ENCODE peak calls at places on chromosomes 7 and 10, in eight cellular contexts. C is Peyer's patch, O is A549, G is fibroblast of mammary gland, J is mesothelial cell of epicardium, A is ovary, S is dorsolateral prefrontal cortex, D is progenitor cell of endocrine pancreas. R is an unnamed sample.

GRCh38 chr7:33251261-33251660 is 121.9 kb downstream of the BBS9 start:
- DNase-seq in A (no peak), J (no peak), O (no peak), S (no peak), C (no peak), G (peak; percentile 26), D (no peak), R (no peak)

GRCh38 chr7:99499356-99499712 is 747 bp downstream of the ZNF394 start:
- DNase-seq in C (no peak), J (no peak), D (no peak), G (peak; percentile 17), A (no peak), S (no peak), O (peak; percentile 30), R (no peak)

GRCh38 chr10:59363446-59363958 is 1.2 kb upstream of the FAM13C start:
- DNase-seq in A (no peak), C (no peak), O (no peak), S (no peak), G (no peak), J (no peak), D (no peak), R (no peak)

GRCh38 chr7:79787623-79788022 is 334.2 kb upstream of the MAGI2 start:
- DNase-seq in S (no peak), G (peak; percentile 35), A (no peak), C (no peak), O (no peak), J (no peak), D (no peak), R (no peak)

GRCh38 chr10:77833225-77833624 is 93.3 kb downstream of the DLG5 start:
- DNase-seq in J (no peak), C (no peak), S (no peak), D (no peak), A (no peak), G (no peak), O (no peak), R (no peak)

GRCh38 chr10:59905735-59906416 is 480 bp downstream of the CCDC6 start:
- DNase-seq in J (no peak), O (no peak), A (peak; percentile 49), G (peak; percentile 8), S (no peak), C (no peak), D (peak; percentile 12), R (no peak)

GRCh38 chr10:104334561-104334960 is 3.7 kb downstream of the ITPRIP start:
- DNase-seq in G (peak; percentile 15), D (no peak), J (no peak), O (no peak), C (no peak), A (no peak), S (no peak), R (no peak)

GRCh38 chr10:16787361-16787791 is 29.8 kb downstream of the RSU1 start:
- DNase-seq in D (no peak), O (no peak), G (no peak), A (no peak), C (no peak), J (no peak), S (no peak), R (peak; percentile 42)

GRCh38 chr7:5469375-5470166 is 45.9 kb upstream of the TNRC18 start:
- DNase-seq in D (no peak), O (no peak), G (no peak), A (no peak), J (no peak), S (no peak), C (no peak), R (no peak)

GRCh38 chr7:5470721-5471311 is 47.2 kb upstream of the TNRC18 start:
- DNase-seq in J (no peak), A (peak; percentile 56), S (peak; percentile 72), O (no peak), C (no peak), D (no peak), G (peak; percentile 27), R (no peak)

GRCh38 chr7:5470167-5470532 is 46.5 kb upstream of the TNRC18 start:
- DNase-seq in D (no peak), C (no peak), A (no peak), O (no peak), J (no peak), S (no peak), G (no peak), R (no peak)

GRCh38 chr7:5476001-5476400 is 52.4 kb upstream of the TNRC18 start:
- DNase-seq in C (no peak), O (no peak), A (no peak), D (no peak), S (no peak), G (no peak), J (no peak), R (no peak)

GRCh38 chr7:5472432-5473315 is 49.0 kb upstream of the TNRC18 start:
- DNase-seq in O (no peak), C (no peak), G (no peak), D (no peak), A (no peak), S (no peak), J (no peak), R (no peak)
- TF ChIP-seq CTCF in O (no peak), C (no peak), G (no peak), D (no peak), A (no peak), S (no peak), J (no peak), R (no peak)

GRCh38 chr7:157300406-157300770 is 36.4 kb upstream of the DNAJB6 start:
- DNase-seq in J (no peak), C (no peak), G (no peak), O (no peak), A (no peak), S (no peak), D (no peak), R (no peak)

GRCh38 chr7:157297071-157297638 is 39.6 kb upstream of the DNAJB6 start:
- DNase-seq in G (no peak), D (no peak), C (no peak), A (no peak), J (no peak), O (no peak), S (no peak), R (no peak)

GRCh38 chr7:157299317-157299612 is 37.5 kb upstream of the DNAJB6 start:
- DNase-seq in D (no peak), S (no peak), C (no peak), A (no peak), J (no peak), O (no peak), G (no peak), R (no peak)

GRCh38 chr7:157302314-157302711 is 34.5 kb upstream of the DNAJB6 start:
- DNase-seq in O (no peak), G (no peak), A (no peak), S (peak; percentile 60), J (no peak), C (peak; percentile 83), D (no peak), R (peak; percentile 82)

DNA sequence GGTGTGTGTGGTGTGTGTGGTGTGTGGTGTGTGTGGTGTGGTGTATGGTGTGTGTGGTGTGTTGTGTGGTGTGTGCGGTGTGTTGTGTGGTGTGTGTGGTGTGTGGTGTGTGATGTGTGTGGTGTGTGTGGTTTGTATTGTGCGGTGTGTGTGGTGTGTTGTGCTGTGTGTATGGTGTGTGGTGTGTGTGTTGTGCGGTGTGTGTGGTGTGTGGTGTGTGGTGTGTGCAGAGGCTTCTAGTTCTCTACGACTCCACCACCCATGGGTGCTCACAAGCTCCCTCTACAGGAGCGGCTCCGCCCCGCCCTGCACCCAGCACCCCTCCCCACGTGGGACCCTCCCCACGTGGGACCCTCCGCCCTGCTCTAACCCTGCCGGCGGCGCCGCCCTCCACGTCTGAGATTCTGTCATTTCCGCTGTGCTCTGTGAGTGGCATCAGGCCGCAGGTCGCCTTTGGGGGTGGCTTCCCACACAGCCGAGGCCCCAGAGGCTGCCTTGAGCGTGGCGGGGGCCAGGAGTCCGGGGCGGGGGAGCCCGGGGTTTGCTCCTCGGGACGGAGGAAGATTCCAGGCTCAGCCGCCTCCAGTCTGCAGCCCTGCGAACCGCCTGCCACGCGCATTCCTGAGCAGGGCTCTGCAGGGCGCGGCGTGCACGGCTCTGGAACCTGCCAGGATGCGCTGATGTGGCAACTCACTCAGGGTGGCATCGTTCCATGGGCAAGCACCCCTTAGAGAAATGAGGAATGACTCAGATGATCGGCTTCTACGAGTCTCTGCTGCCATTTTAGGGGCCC is 37.0 kb upstream of the DNAJB6 start:
- DNase-seq in G (peak; percentile 51), J (no peak), C (no peak), D (no peak), O (peak; percentile 89), A (no peak), S (no peak), R (no peak)
- TF ChIP-seq CTCF in G (peak; percentile 15), J (no peak), C (no peak), D (no peak), O (peak; percentile 58), A (no peak), S (no peak), R (no peak)

DNA sequence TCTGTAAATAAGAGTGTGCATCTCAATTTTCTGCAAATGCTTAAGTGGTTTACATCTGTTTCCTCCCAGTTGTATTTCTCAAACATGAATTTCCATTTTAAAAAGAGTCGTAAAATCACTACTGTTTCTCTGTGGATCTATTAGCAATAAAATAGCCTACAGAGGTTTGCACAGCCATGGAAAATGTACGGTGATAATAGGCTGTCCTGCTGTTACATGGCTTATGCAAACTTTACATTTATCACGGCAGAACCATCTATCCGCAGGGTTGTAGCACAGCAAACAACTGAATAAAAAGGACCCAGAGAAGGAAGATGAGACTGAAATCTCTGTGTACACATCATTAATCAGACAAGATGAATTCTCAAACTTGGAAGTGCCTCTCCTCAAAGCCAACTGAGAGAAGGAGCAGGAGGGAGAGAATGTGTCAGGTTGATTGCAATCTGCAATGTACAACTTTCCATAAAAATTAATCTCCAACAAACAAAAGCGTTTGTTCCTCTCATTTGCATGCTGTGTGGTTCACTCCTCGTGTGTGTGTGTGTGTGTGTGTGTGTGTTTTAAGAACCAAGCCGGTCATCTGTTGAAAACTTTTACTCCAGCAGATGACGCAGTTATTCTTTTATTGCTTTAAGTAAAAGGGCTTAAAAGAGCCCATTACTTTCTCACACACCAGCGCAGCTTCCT is 279.3 kb downstream of the SKAP2 start:
- DNase-seq in D (no peak), J (no peak), G (peak; percentile 17), O (no peak), S (no peak), C (no peak), A (no peak), R (no peak)
- TF ChIP-seq CTCF in D (no peak), J (no peak), G (no peak), O (no peak), S (no peak), C (no peak), A (no peak), R (no peak)

DNA sequence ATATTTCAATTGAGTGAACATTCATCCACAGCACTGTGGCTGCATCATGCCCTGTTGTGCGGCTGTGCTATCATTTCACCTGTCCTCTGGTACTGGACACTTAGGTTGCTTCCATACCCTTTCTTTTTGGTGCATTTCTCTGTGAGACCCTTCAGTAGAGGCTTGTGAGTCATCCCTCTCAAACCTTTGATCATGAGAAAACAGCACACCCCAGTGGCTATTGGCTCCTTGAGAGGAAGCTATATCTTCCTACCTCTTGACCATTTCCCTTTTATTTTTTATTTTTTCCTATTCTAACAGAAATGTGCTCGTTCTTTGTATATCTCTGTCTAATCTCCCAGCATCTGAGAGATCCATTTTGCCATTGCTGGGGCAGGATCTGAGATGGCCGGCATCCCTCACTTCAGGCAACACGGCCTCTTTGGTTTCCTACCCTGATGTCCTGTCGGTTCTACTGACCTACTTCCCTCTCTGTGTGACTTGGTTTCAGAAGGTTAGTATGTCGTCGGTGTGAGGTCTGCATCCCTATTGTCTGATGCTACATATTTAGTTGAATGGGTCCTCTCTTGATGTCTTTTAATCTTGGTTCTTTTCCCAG is 23.8 kb upstream of the PIK3AP1 start:
- DNase-seq in G (peak; percentile 15), J (no peak), C (no peak), S (no peak), O (no peak), A (peak; percentile 31), D (no peak), R (no peak)
- TF ChIP-seq CTCF in G (peak; percentile 15), J (no peak), C (peak; percentile 16), S (peak; percentile 14), O (peak; percentile 27), A (no peak), D (peak; percentile 20), R (no peak)

GRCh38 chr7:71615017-71615416 is 483.1 kb downstream of the GALNT17 start:
- DNase-seq in O (no peak), D (no peak), J (no peak), A (no peak), S (peak; percentile 48), C (no peak), G (no peak), R (no peak)
- TF ChIP-seq CTCF in O (no peak), D (no peak), J (no peak), A (no peak), S (no peak), C (no peak), G (no peak), R (no peak)